ENCODE peak calls at places on chromosomes 11 and 22, in five cellular contexts. M is type B pancreatic cell, Q is adrenal gland, F is fibroblast of mammary gland, R is heart right ventricle. A is an unnamed sample.

GRCh38 chr11:28585007-28585406 is 476.8 kb downstream of the METTL15 start:
- DNase-seq in M (no peak), Q (no peak), F (peak; percentile 49), R (no peak), A (no peak)

GRCh38 chr22:17921871-17922821 is 102.2 kb downstream of the MICAL3 start:
- DNase-seq in M (no peak), Q (no peak), F (no peak), R (peak; percentile 51), A (no peak)

GRCh38 chr11:83033972-83034672 is 37.6 kb downstream of the RAB30 start:
- DNase-seq in M (no peak), Q (peak; percentile 50), F (peak; percentile 95), R (peak; percentile 30), A (peak; percentile 72)

GRCh38 chr11:1640076-1640946 is 10.7 kb downstream of the KRTAP5-5 start:
- DNase-seq in M (no peak), Q (peak; percentile 32), F (peak; percentile 10), R (no peak), A (no peak)

GRCh38 chr22:28023036-28023435 is 104.0 kb upstream of the PITPNB start:
- DNase-seq in M (no peak), Q (no peak), F (no peak), R (peak; percentile 1), A (peak; percentile 43)

GRCh38 chr11:115423728-115424459 is 80.3 kb downstream of the CADM1 start:
- DNase-seq in M (no peak), Q (no peak), F (no peak), R (no peak), A (no peak)

GRCh38 chr11:114257621-114258558 is 38.3 kb upstream of the NNMT start:
- DNase-seq in M (peak; percentile 75), Q (peak; percentile 66), F (peak; percentile 84), R (peak; percentile 53), A (peak; percentile 80)

GRCh38 chr11:6443269-6444003 is 2.6 kb upstream of the HPX start:
- DNase-seq in M (no peak), Q (peak; percentile 54), F (peak; percentile 47), R (peak; percentile 40), A (peak; percentile 64)

GRCh38 chr11:12321217-12321937 is 56.0 kb upstream of the PARVA start:
- DNase-seq in M (no peak), Q (no peak), F (no peak), R (no peak), A (no peak)

GRCh38 chr11:22459053-22459452 is 120.9 kb downstream of the SLC17A6 start:
- DNase-seq in M (no peak), Q (no peak), F (peak; percentile 60), R (no peak), A (no peak)

GRCh38 chr11:1838077-1838425 is 730 bp upstream of the TNNI2 start:
- DNase-seq in M (no peak), Q (no peak), F (no peak), R (no peak), A (no peak)

GRCh38 chr11:2517016-2517385 is 72.2 kb downstream of the KCNQ1 start:
- DNase-seq in M (no peak), Q (peak; percentile 6), F (no peak), R (no peak), A (no peak)

GRCh38 chr11:132941761-132942160 is 590.5 kb downstream of the OPCML start:
- DNase-seq in M (no peak), Q (no peak), F (no peak), R (no peak), A (no peak)

GRCh38 chr11:132943737-132944556 is 588.4 kb downstream of the OPCML start:
- DNase-seq in M (no peak), Q (no peak), F (no peak), R (no peak), A (no peak)

GRCh38 chr11:132941024-132941646 is 591.2 kb downstream of the OPCML start:
- DNase-seq in M (no peak), Q (no peak), F (peak; percentile 23), R (peak; percentile 22), A (no peak)

GRCh38 chr11:132943325-132943736 is 589.0 kb downstream of the OPCML start:
- DNase-seq in M (no peak), Q (no peak), F (no peak), R (no peak), A (no peak)

GRCh38 chr11:132942611-132943324 is 589.5 kb downstream of the OPCML start:
- DNase-seq in M (no peak), Q (no peak), F (no peak), R (no peak), A (no peak)
- TF ChIP-seq CTCF in M (peak; percentile 61), Q (no peak), F (no peak), R (no peak), A (no peak)

GRCh38 chr22:30298005-30298701 is 8.8 kb upstream of the CASTOR1 start:
- DNase-seq in M (no peak), Q (no peak), F (no peak), R (no peak), A (no peak)
- TF ChIP-seq CTCF in M (no peak), Q (no peak), F (no peak), R (no peak), A (no peak)

GRCh38 chr11:46300270-46300669 is 22.8 kb downstream of the CREB3L1 start:
- DNase-seq in M (no peak), Q (no peak), F (no peak), R (no peak), A (no peak)
- TF ChIP-seq CTCF in M (no peak), Q (no peak), F (no peak), R (no peak), A (no peak)

DNA sequence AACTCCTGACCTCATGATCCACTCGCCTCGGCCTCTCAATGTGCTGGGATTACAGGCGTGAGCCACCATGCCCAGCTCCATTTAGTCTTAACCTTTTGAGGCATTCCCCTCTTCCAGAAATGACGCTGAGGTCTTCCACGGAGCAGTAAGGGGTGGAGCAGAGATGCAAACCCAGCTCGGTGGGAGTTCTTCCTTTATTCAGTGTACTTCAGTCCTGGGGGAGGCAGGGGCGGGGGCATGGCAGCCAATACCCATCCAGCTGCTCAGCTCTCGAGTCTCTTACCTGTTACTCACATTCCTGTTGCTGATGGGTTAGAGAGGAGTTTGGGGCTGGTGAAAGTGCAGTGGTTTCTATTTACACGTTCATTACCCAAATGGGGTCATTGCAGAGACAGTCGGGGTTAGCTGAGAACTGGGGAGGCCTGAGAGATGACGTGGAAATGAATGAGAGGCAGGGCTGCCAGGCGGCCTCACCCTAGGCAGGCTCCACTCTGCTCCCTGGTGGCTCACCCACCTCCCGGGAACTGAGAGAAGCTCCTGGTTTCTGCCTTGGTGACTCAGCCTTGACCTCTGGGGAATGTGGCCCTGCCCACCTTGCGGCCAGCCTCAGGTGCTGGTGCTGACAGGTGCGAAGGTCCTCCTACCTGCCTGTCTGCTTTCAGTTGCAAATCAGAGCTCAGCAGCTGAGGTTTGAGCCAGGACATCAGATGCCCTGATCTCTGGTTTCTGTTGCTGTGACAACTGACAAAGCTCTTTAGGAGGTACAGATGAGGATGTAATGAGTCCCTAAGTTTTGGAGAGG is 13.4 kb upstream of the ST14 start:
- DNase-seq in M (no peak), Q (peak; percentile 43), F (peak; percentile 31), R (no peak), A (no peak)
- TF ChIP-seq CTCF in M (no peak), Q (no peak), F (peak; percentile 24), R (peak; percentile 37), A (peak; percentile 50)

GRCh38 chr11:94762208-94762607 is 5.9 kb upstream of the AMOTL1 start:
- DNase-seq in M (no peak), Q (no peak), F (no peak), R (no peak), A (no peak)
- TF ChIP-seq CTCF in M (peak; percentile 33), Q (peak; percentile 30), F (peak; percentile 41), R (peak; percentile 49), A (peak; percentile 60)

GRCh38 chr11:61785837-61786402 is 6.5 kb downstream of the TMEM258 start:
- DNase-seq in M (no peak), Q (no peak), F (no peak), R (no peak), A (no peak)
- TF ChIP-seq CTCF in M (no peak), Q (no peak), F (no peak), R (no peak), A (no peak)

GRCh38 chr11:14969922-14970323 is 2.2 kb downstream of the CALCA start:
- DNase-seq in M (no peak), Q (peak; percentile 13), F (peak; percentile 23), R (no peak), A (no peak)
- TF ChIP-seq CTCF in M (peak; percentile 82), Q (no peak), F (peak; percentile 60), R (peak; percentile 38), A (peak; percentile 43)

GRCh38 chr11:101053492-101053891 is 76.1 kb downstream of the PGR start:
- DNase-seq in M (no peak), Q (no peak), F (no peak), R (no peak), A (no peak)
- TF ChIP-seq CTCF in M (no peak), Q (no peak), F (no peak), R (no peak), A (no peak)